ENCODE peak calls at places on chromosomes 4 and X, in six cellular contexts. One of them, this sample, is unnamed.

GRCh38 chr4:155543126-155543765 is 123.4 kb upstream of the GUCY1A1 start:
- DNase-seq in HepG2: no peak
- DNase-seq in H1: no peak
- DNase-seq in K562: no peak
- DNase-seq in GM12892: no peak
- DNase-seq in GM12878: no peak
- DNase-seq in this sample: no peak

GRCh38 chrX:42746606-42747005 is 31.4 kb downstream of the PPP1R2C start:
- DNase-seq in GM12892: no peak
- DNase-seq in GM12878: no peak
- DNase-seq in HepG2: no peak
- DNase-seq in H1: no peak
- DNase-seq in K562: no peak
- DNase-seq in this sample: no peak

GRCh38 chrX:73765776-73766465 is 202.9 kb downstream of the CHIC1 start:
- DNase-seq in H1: no peak
- DNase-seq in GM12892: no peak
- DNase-seq in HepG2: no peak
- DNase-seq in GM12878: no peak
- DNase-seq in K562: no peak
- DNase-seq in this sample: no peak

GRCh38 chrX:39152106-39152649 is 350.9 kb downstream of the MID1IP1 start:
- DNase-seq in GM12878: no peak
- DNase-seq in GM12892: no peak
- DNase-seq in H1: peak; percentile 85
- DNase-seq in HepG2: no peak
- DNase-seq in K562: peak; percentile 79
- DNase-seq in this sample: no peak

GRCh38 chr4:137664416-137664815 is 132.1 kb upstream of the PCDH18 start:
- DNase-seq in GM12878: no peak
- DNase-seq in GM12892: no peak
- DNase-seq in H1: no peak
- DNase-seq in HepG2: no peak
- DNase-seq in K562: no peak
- DNase-seq in this sample: no peak

GRCh38 chrX:3076416-3076991 is 35.2 kb downstream of the ARSF start:
- DNase-seq in H1: peak; percentile 46
- DNase-seq in GM12892: no peak
- DNase-seq in HepG2: no peak
- DNase-seq in K562: no peak
- DNase-seq in GM12878: no peak
- DNase-seq in this sample: no peak

GRCh38 chrX:2672084-2672483 is 19.0 kb upstream of the CD99 start:
- DNase-seq in GM12892: no peak
- DNase-seq in H1: no peak
- DNase-seq in K562: peak; percentile 17
- DNase-seq in HepG2: no peak
- DNase-seq in GM12878: no peak
- DNase-seq in this sample: no peak

GRCh38 chr4:78645853-78646757 is 94.5 kb downstream of the ANXA3 start:
- DNase-seq in GM12878: no peak
- DNase-seq in H1: no peak
- DNase-seq in K562: peak; percentile 62
- DNase-seq in HepG2: peak; percentile 36
- DNase-seq in GM12892: no peak
- DNase-seq in this sample: no peak

GRCh38 chr4:125770814-125771398 is 456.2 kb downstream of the FAT4 start:
- DNase-seq in GM12892: no peak
- DNase-seq in GM12878: no peak
- DNase-seq in HepG2: no peak
- DNase-seq in K562: no peak
- DNase-seq in H1: no peak
- DNase-seq in this sample: no peak

GRCh38 chr4:182827166-182827565 is 90.0 kb downstream of the DCTD start:
- DNase-seq in K562: no peak
- DNase-seq in GM12878: no peak
- DNase-seq in HepG2: no peak
- DNase-seq in GM12892: no peak
- DNase-seq in H1: no peak
- DNase-seq in this sample: no peak

GRCh38 chrX:44872319-44872816 is 620 bp upstream of the KDM6A start:
- DNase-seq in H1: no peak
- DNase-seq in GM12892: peak; percentile 43
- DNase-seq in GM12878: no peak
- DNase-seq in K562: peak; percentile 49
- DNase-seq in HepG2: no peak
- DNase-seq in this sample: no peak

GRCh38 chr4:172601195-172601594 is 567.4 kb upstream of the GALNT7 start:
- DNase-seq in GM12878: no peak
- DNase-seq in H1: no peak
- DNase-seq in K562: no peak
- DNase-seq in GM12892: no peak
- DNase-seq in HepG2: no peak
- DNase-seq in this sample: no peak

GRCh38 chr4:25065901-25066610 is 35.3 kb upstream of the LGI2 start:
- DNase-seq in GM12878: no peak
- DNase-seq in H1: no peak
- DNase-seq in K562: no peak
- DNase-seq in GM12892: no peak
- DNase-seq in HepG2: no peak
- DNase-seq in this sample: no peak

GRCh38 chr4:41611124-41611838 is 73.3 kb downstream of the LIMCH1 start:
- DNase-seq in H1: no peak
- DNase-seq in GM12878: no peak
- DNase-seq in K562: no peak
- DNase-seq in GM12892: no peak
- DNase-seq in HepG2: no peak
- DNase-seq in this sample: no peak

GRCh38 chr4:70706516-70706915 is 15.2 kb upstream of the RUFY3 start:
- DNase-seq in GM12878: no peak
- DNase-seq in HepG2: no peak
- DNase-seq in K562: peak; percentile 32
- DNase-seq in H1: no peak
- DNase-seq in GM12892: no peak
- DNase-seq in this sample: no peak

GRCh38 chr4:41155194-41155830 is 59.0 kb downstream of the APBB2 start:
- DNase-seq in K562: no peak
- DNase-seq in GM12878: no peak
- DNase-seq in GM12892: no peak
- DNase-seq in HepG2: no peak
- DNase-seq in H1: no peak
- DNase-seq in this sample: no peak

GRCh38 chr4:140138428-140138827 is 15.6 kb downstream of the MAML3 start:
- DNase-seq in H1: no peak
- DNase-seq in GM12878: no peak
- DNase-seq in GM12892: no peak
- DNase-seq in K562: no peak
- DNase-seq in HepG2: no peak
- DNase-seq in this sample: no peak

GRCh38 chr4:140137654-140138053 is 16.3 kb downstream of the MAML3 start:
- DNase-seq in GM12892: no peak
- DNase-seq in GM12878: no peak
- DNase-seq in HepG2: no peak
- DNase-seq in K562: no peak
- DNase-seq in H1: no peak
- DNase-seq in this sample: no peak

GRCh38 chr4:140135529-140136021 is 18.4 kb downstream of the MAML3 start:
- DNase-seq in GM12892: no peak
- DNase-seq in HepG2: no peak
- DNase-seq in GM12878: no peak
- DNase-seq in H1: no peak
- DNase-seq in K562: peak; percentile 8
- DNase-seq in this sample: no peak

GRCh38 chr4:140134780-140135179 is 19.2 kb downstream of the MAML3 start:
- DNase-seq in HepG2: no peak
- DNase-seq in H1: no peak
- DNase-seq in GM12878: no peak
- DNase-seq in K562: no peak
- DNase-seq in GM12892: no peak
- DNase-seq in this sample: no peak

GRCh38 chr4:140136509-140136908 is 17.5 kb downstream of the MAML3 start:
- DNase-seq in H1: no peak
- DNase-seq in K562: no peak
- DNase-seq in GM12892: no peak
- DNase-seq in GM12878: no peak
- DNase-seq in HepG2: no peak
- DNase-seq in this sample: no peak
- TF ChIP-seq POLR2AphosphoS5 in H1: no peak
- TF ChIP-seq POLR2AphosphoS5 in K562: no peak
- TF ChIP-seq POLR2AphosphoS5 in GM12892: no peak
- TF ChIP-seq POLR2AphosphoS5 in GM12878: no peak
- TF ChIP-seq POLR2AphosphoS5 in HepG2: no peak
- TF ChIP-seq POLR2AphosphoS5 in this sample: no peak

DNA sequence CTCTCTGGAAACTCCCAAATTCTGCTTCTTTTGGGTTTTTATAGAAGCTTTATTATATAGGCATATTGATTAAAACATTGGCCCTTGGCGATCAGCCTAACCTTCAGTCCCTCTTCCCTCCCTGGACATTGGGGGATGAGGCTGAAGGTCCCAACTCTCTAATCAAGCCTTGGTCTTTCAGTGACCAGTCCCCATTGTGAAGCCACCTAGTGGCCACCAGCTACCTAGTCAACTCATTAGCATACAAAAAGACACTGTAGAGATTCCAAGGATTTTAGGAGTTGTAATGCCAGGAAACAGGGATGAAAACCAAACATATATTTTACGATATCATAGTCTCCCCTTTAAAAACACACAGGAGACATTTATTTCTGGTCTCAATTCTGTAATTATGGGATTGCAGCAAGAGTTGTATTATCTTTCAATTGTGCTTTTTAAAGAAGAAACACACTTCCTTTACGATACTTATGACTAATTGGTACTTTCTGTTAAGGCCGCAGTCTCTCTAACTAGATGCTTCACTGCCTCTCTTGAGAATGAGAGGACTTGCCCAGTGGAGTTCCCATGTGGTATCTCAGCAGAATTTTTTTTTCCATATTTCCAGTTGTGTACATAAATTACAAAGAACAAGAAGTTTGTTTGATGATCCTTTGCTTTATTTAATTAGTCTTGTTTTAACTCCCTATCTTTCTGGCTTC is 58.2 kb downstream of the WDR17 start:
- DNase-seq in H1: no peak
- DNase-seq in GM12892: peak; percentile 5
- DNase-seq in GM12878: peak; percentile 51
- DNase-seq in K562: peak; percentile 11
- DNase-seq in HepG2: peak; percentile 24
- DNase-seq in this sample: peak; percentile 1
- TF ChIP-seq TAF1 in H1: no peak
- TF ChIP-seq TAF1 in GM12892: no peak
- TF ChIP-seq TAF1 in GM12878: no peak
- TF ChIP-seq TAF1 in K562: no peak
- TF ChIP-seq TAF1 in HepG2: no peak
- TF ChIP-seq TAF1 in this sample: no peak

GRCh38 chr4:5048721-5049120 is 2.6 kb upstream of the STK32B start:
- DNase-seq in H1: no peak
- DNase-seq in HepG2: no peak
- DNase-seq in GM12878: no peak
- DNase-seq in GM12892: no peak
- DNase-seq in K562: no peak
- DNase-seq in this sample: no peak

GRCh38 chr4:5052424-5052702 is 1.1 kb downstream of the STK32B start:
- DNase-seq in K562: no peak
- DNase-seq in H1: no peak
- DNase-seq in GM12892: no peak
- DNase-seq in HepG2: no peak
- DNase-seq in GM12878: no peak
- DNase-seq in this sample: no peak

GRCh38 chr4:5051692-5052423 is 578 bp downstream of the STK32B start:
- DNase-seq in H1: peak; percentile 83
- DNase-seq in GM12892: no peak
- DNase-seq in HepG2: no peak
- DNase-seq in K562: no peak
- DNase-seq in GM12878: no peak
- DNase-seq in this sample: no peak

GRCh38 chr4:5051210-5051691 is at the start of gene STK32B:
- DNase-seq in HepG2: no peak
- DNase-seq in GM12892: peak; percentile 22
- DNase-seq in GM12878: no peak
- DNase-seq in H1: peak; percentile 81
- DNase-seq in K562: peak; percentile 63
- DNase-seq in this sample: peak; percentile 39

GRCh38 chr4:5050520-5050955 is 742 bp upstream of the STK32B start:
- DNase-seq in HepG2: peak; percentile 46
- DNase-seq in H1: peak; percentile 82
- DNase-seq in K562: peak; percentile 71
- DNase-seq in GM12878: no peak
- DNase-seq in GM12892: peak; percentile 38
- DNase-seq in this sample: peak; percentile 53
- TF ChIP-seq POLR2A in HepG2: no peak
- TF ChIP-seq POLR2A in H1: no peak
- TF ChIP-seq POLR2A in K562: no peak
- TF ChIP-seq POLR2A in GM12878: no peak
- TF ChIP-seq POLR2A in GM12892: no peak
- TF ChIP-seq POLR2A in this sample: no peak

GRCh38 chr4:139171878-139172691 is 4.9 kb downstream of the ELF2 start:
- DNase-seq in GM12878: no peak
- DNase-seq in GM12892: no peak
- DNase-seq in K562: peak; percentile 61
- DNase-seq in H1: no peak
- DNase-seq in HepG2: peak; percentile 21
- DNase-seq in this sample: no peak

GRCh38 chr4:139170932-139171331 is 6.1 kb downstream of the ELF2 start:
- DNase-seq in K562: no peak
- DNase-seq in HepG2: no peak
- DNase-seq in GM12878: no peak
- DNase-seq in GM12892: no peak
- DNase-seq in H1: no peak
- DNase-seq in this sample: no peak

GRCh38 chr4:139164731-139165130 is 12.3 kb downstream of the ELF2 start:
- DNase-seq in HepG2: no peak
- DNase-seq in K562: no peak
- DNase-seq in GM12892: no peak
- DNase-seq in GM12878: no peak
- DNase-seq in H1: no peak
- DNase-seq in this sample: no peak

GRCh38 chr4:139163806-139164206 is 13.2 kb downstream of the ELF2 start:
- DNase-seq in HepG2: no peak
- DNase-seq in H1: no peak
- DNase-seq in K562: peak; percentile 42
- DNase-seq in GM12878: no peak
- DNase-seq in GM12892: no peak
- DNase-seq in this sample: no peak

DNA sequence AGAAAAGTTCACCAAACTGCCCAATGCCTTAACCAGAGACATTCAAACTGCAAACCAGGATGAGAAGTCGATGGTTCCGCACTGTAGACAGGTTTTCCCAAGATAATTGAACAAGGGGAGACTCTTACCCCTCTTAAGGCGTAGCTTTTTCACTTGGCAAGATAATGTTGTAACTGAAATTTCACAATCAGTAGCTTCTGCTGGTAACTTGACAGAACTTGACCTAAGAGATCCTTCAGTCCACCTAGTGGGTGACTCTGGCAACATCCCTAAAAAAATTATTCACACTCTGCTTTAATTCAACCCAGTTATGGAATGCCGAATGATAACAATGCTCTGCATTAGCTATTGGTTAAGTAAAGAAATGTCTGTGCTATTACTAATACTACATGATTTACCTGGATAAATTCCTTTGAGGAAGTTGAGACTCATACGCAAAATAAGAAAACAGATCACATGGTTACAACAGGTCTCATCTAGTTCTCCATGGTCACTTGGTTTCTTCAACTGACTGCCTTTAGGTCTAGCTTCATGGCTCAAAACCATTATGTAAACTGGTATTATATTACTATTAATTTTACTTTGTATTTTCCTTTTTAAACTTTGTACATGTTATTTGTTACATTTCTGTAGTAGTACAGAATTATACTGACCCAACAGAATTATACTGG is 9.1 kb downstream of the ELF2 start:
- DNase-seq in GM12892: no peak
- DNase-seq in H1: no peak
- DNase-seq in HepG2: peak; percentile 62
- DNase-seq in GM12878: no peak
- DNase-seq in K562: peak; percentile 69
- DNase-seq in this sample: no peak
- TF ChIP-seq POLR2AphosphoS5 in GM12892: no peak
- TF ChIP-seq POLR2AphosphoS5 in H1: no peak
- TF ChIP-seq POLR2AphosphoS5 in HepG2: no peak
- TF ChIP-seq POLR2AphosphoS5 in GM12878: no peak
- TF ChIP-seq POLR2AphosphoS5 in K562: no peak
- TF ChIP-seq POLR2AphosphoS5 in this sample: no peak

This sample was measured in GM12891.